ENCODE peak calls at places on chromosomes 5 and 9, in eight cellular contexts. P, T, S, H, N, A, F and K are unnamed samples.

GRCh38 chr5:60794691-60795090 is 49.4 kb downstream of the ELOVL7 start:
- DNase-seq in N (no peak), S (no peak), P (no peak), H (no peak), F (no peak), A (no peak), T (no peak), K (peak; percentile 11)

GRCh38 chr9:91727316-91727861 is 222.6 kb downstream of the ROR2 start:
- DNase-seq in N (peak; percentile 41), F (no peak), H (no peak), A (peak; percentile 73), T (peak; percentile 14), P (peak; percentile 51), S (no peak), K (peak; percentile 74)

GRCh38 chr9:125409637-125410521 is 148.3 kb downstream of the GAPVD1 start:
- DNase-seq in A (peak; percentile 37), F (no peak), P (peak; percentile 45), H (no peak), S (no peak), N (no peak), T (no peak), K (peak; percentile 69)

GRCh38 chr9:76023715-76024195 is 133.3 kb downstream of the PCSK5 start:
- DNase-seq in P (no peak), A (peak; percentile 9), N (no peak), S (no peak), H (no peak), T (no peak), F (no peak), K (no peak)

GRCh38 chr5:154446183-154447073 is 631 bp downstream of the SAP30L start:
- DNase-seq in S (peak; percentile 67), A (peak; percentile 73), H (peak; percentile 71), N (peak; percentile 62), P (peak; percentile 67), T (peak; percentile 56), F (no peak), K (peak; percentile 58)

GRCh38 chr9:120931278-120932085 is 4.9 kb upstream of the TRAF1 start:
- DNase-seq in A (peak; percentile 72), S (no peak), P (no peak), T (peak; percentile 61), F (no peak), N (no peak), H (no peak), K (no peak)

GRCh38 chr5:153672347-153673090 is 182.0 kb downstream of the GRIA1 start:
- DNase-seq in A (no peak), P (no peak), T (peak; percentile 52), F (no peak), S (no peak), N (no peak), H (no peak), K (no peak)

GRCh38 chr5:7902993-7903625 is 34.2 kb downstream of the MTRR start:
- DNase-seq in P (no peak), A (no peak), N (no peak), F (no peak), T (no peak), H (no peak), S (no peak), K (no peak)

GRCh38 chr9:36623280-36623679 is 50.6 kb downstream of the MELK start:
- DNase-seq in H (no peak), T (peak; percentile 50), N (no peak), P (no peak), F (no peak), A (peak; percentile 51), S (no peak), K (no peak)

GRCh38 chr9:73736266-73736665 is 584.6 kb downstream of the ANXA1 start:
- DNase-seq in H (no peak), S (no peak), T (no peak), F (no peak), A (peak; percentile 19), N (no peak), P (no peak), K (no peak)

GRCh38 chr9:133403766-133404439 is 13.9 kb downstream of the REXO4 start:
- DNase-seq in S (no peak), P (peak; percentile 72), N (peak; percentile 25), T (no peak), A (peak; percentile 41), F (no peak), H (peak; percentile 72), K (peak; percentile 55)

GRCh38 chr9:129822825-129823162 is 1.1 kb downstream of the TOR1A start:
- DNase-seq in S (no peak), F (no peak), P (no peak), N (no peak), T (no peak), H (no peak), A (peak; percentile 26), K (no peak)

GRCh38 chr5:124902097-124902821 is 155.8 kb upstream of the ZNF608 start:
- DNase-seq in F (no peak), H (no peak), A (peak; percentile 78), N (no peak), T (no peak), P (no peak), S (peak; percentile 29), K (peak; percentile 31)

GRCh38 chr5:116573279-116573616 is 1.4 kb downstream of the SEMA6A start:
- DNase-seq in P (peak; percentile 34), N (no peak), A (peak; percentile 11), F (peak; percentile 54), H (peak; percentile 47), S (peak; percentile 58), T (no peak), K (peak; percentile 30)

GRCh38 chr5:57175586-57175985 is 1.7 kb downstream of the GPBP1 start:
- DNase-seq in T (no peak), A (no peak), S (no peak), P (no peak), F (no peak), N (no peak), H (no peak), K (no peak)

GRCh38 chr5:172561151-172561550 is 79.9 kb upstream of the NEURL1B start:
- DNase-seq in A (peak; percentile 62), N (no peak), S (no peak), H (no peak), F (no peak), P (no peak), T (peak; percentile 23), K (no peak)